ENCODE peak calls at places on chromosome 16, in nine cellular contexts. M, U, N, I, V, F, P, X and T are unnamed samples.
A peak's percentile ranks its signal among the peaks of the same experiment; 100 is the strongest.

GRCh38 chr16:85751665-85752501 is 987 bp upstream of the C16orf74 start:
- DNase-seq in P (no peak), V (no peak), M (no peak), F (no peak), U (peak; percentile 62), X (no peak), N (no peak), I (no peak), T (no peak)

GRCh38 chr16:17101646-17102045 is 369.1 kb downstream of the XYLT1 start:
- DNase-seq in X (no peak), M (no peak), N (no peak), P (no peak), V (no peak), U (peak; percentile 2), I (no peak), F (no peak), T (no peak)

GRCh38 chr16:23302045-23302956 is at the start of gene SCNN1B:
- DNase-seq in U (no peak), P (no peak), N (peak; percentile 13), V (no peak), M (peak; percentile 85), I (peak; percentile 88), X (no peak), F (no peak), T (no peak)

GRCh38 chr16:68235882-68236803 is at the start of gene ESRP2:
- DNase-seq in P (no peak), F (no peak), V (no peak), N (peak; percentile 96), U (no peak), I (peak; percentile 93), M (peak; percentile 95), X (no peak), T (no peak)

GRCh38 chr16:7218936-7219335 is 113.7 kb upstream of the RBFOX1 start:
- DNase-seq in N (no peak), P (no peak), V (no peak), M (no peak), F (no peak), I (no peak), X (no peak), U (no peak), T (no peak)

GRCh38 chr16:66128363-66128725 is 238.1 kb upstream of the CDH5 start:
- DNase-seq in M (no peak), X (no peak), N (no peak), U (no peak), I (no peak), V (no peak), P (no peak), F (no peak), T (no peak)

GRCh38 chr16:69382421-69382820 is 3.4 kb downstream of the TERF2 start:
- DNase-seq in U (no peak), X (no peak), N (no peak), M (no peak), P (no peak), V (no peak), I (no peak), F (no peak), T (no peak)

GRCh38 chr16:13070268-13070667 is 168.9 kb downstream of the SHISA9 start:
- DNase-seq in X (no peak), I (no peak), U (no peak), P (no peak), F (no peak), M (no peak), V (peak; percentile 95), N (peak; percentile 23), T (no peak)

GRCh38 chr16:86355538-86355937 is 154.8 kb upstream of the FOXF1 start:
- DNase-seq in U (peak; percentile 75), F (no peak), N (no peak), I (no peak), M (no peak), X (no peak), P (peak; percentile 72), V (no peak), T (no peak)

GRCh38 chr16:86618431-86619262 is 40.3 kb downstream of the FOXL1 start:
- DNase-seq in F (no peak), N (no peak), I (no peak), P (no peak), V (no peak), X (no peak), U (peak; percentile 35), M (no peak), T (no peak)

DNA sequence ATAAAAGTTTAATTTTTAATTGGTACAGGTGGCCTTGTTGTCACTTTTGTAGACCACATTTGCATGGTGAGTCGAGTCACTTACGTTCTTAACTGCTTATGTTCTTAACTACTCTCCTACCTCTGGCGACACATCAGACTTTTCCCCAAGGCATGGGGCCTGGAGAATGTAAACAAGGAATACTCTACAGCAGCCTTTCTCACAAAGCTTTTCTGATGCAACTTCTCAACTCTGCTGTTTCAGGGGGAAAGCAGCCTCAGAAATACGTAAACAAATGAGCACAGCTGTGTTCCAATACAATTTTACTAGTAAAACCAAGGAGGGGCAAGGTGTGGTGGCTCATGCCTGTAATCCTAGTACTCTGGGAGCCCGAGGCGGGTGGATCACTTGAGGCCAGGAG is 6.9 kb downstream of the KARS1 start:
- DNase-seq in N (no peak), V (no peak), U (no peak), I (no peak), P (no peak), X (no peak), F (no peak), M (no peak), T (no peak)
- H3K4me3 ChIP-seq in N (no peak overlapping the region), V (no peak overlapping the region), U (no peak overlapping the region), I (no peak overlapping the region), P (no peak overlapping the region), X (no peak overlapping the region), F (no peak overlapping the region), M (no peak overlapping the region), T (no peak overlapping the region)

DNA sequence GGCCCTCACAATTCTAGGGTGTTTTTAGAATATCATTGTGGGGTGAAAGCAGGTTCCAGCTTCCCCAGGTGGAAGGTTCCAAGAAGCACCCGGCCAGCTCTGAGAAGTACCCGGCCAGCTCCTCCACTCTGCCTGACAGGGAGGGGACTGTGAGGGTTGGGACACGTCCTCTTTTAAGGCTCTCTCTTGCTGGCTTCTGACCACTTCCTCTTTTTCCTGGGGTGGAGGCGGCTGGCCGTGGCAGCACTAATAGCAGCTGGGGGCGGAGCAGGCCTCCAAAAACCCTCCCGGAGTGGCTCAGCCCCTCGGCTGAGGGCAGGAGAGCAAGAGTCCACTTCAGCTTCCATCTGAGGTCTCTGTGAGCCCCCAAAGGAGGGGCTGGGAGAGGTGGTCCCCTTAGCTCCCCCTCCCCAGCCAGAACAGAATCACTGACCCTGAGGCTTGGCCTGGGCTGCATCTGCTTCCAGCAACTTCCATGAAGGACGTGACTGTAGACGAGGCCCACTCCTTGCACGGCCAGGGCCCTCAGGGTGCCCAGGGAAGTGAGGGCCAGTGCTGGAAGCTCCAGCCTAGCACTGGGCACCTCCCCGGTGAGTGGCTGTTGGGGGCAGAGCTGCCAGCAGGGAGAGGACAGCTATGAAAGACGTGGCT is 26.7 kb upstream of the PLCG2 start:
- DNase-seq in F (no peak), V (no peak), P (no peak), U (peak; percentile 18), X (peak; percentile 63), I (peak; percentile 93), M (peak; percentile 61), N (no peak), T (no peak)
- H3K4me3 ChIP-seq in F (no peak overlapping the region), V (no peak overlapping the region), P (no peak overlapping the region), U (no peak overlapping the region), X (no peak overlapping the region), I (no peak overlapping the region), M (no peak overlapping the region), N (no peak overlapping the region), T (no peak overlapping the region)

GRCh38 chr16:12027091-12027490 is 50.6 kb downstream of the SNX29 start:
- DNase-seq in F (no peak), X (no peak), U (no peak), M (no peak), I (no peak), V (no peak), N (no peak), P (no peak), T (no peak)
- H3K4me3 ChIP-seq in F (no peak overlapping the region), X (no peak overlapping the region), U (no peak overlapping the region), M (no peak overlapping the region), I (no peak overlapping the region), V (no peak overlapping the region), N (no peak overlapping the region), P (no peak overlapping the region), T (no peak overlapping the region)

GRCh38 chr16:29806096-29806579 is at the start of gene MAZ:
- DNase-seq in U (peak; percentile 93), N (no peak), X (no peak), F (no peak), V (no peak), P (peak; percentile 52), I (peak; percentile 92), M (no peak), T (no peak)
- H3K4me3 ChIP-seq in U (peak within 1 kb of the TSS; percentile 82), N (peak within 1 kb of the TSS; percentile 84), X (peak within 1 kb of the TSS; percentile 97), F (peak within 1 kb of the TSS; percentile 96), V (peak within 1 kb of the TSS; percentile 100), P (peak within 1 kb of the TSS; percentile 86), I (peak within 1 kb of the TSS; percentile 84), M (peak within 1 kb of the TSS; percentile 65), T (peak within 1 kb of the TSS; percentile 74)

GRCh38 chr16:53071748-53072301 is 17.0 kb downstream of the CHD9 start:
- DNase-seq in F (peak; percentile 29), I (no peak), U (peak; percentile 43), V (no peak), X (peak; percentile 88), P (no peak), N (no peak), M (peak; percentile 50), T (no peak)
- H3K4me3 ChIP-seq in F (no peak overlapping the region), I (no peak overlapping the region), U (no peak overlapping the region), V (no peak overlapping the region), X (peak overlapping the region; percentile 48), P (no peak overlapping the region), N (no peak overlapping the region), M (no peak overlapping the region), T (no peak overlapping the region)

DNA sequence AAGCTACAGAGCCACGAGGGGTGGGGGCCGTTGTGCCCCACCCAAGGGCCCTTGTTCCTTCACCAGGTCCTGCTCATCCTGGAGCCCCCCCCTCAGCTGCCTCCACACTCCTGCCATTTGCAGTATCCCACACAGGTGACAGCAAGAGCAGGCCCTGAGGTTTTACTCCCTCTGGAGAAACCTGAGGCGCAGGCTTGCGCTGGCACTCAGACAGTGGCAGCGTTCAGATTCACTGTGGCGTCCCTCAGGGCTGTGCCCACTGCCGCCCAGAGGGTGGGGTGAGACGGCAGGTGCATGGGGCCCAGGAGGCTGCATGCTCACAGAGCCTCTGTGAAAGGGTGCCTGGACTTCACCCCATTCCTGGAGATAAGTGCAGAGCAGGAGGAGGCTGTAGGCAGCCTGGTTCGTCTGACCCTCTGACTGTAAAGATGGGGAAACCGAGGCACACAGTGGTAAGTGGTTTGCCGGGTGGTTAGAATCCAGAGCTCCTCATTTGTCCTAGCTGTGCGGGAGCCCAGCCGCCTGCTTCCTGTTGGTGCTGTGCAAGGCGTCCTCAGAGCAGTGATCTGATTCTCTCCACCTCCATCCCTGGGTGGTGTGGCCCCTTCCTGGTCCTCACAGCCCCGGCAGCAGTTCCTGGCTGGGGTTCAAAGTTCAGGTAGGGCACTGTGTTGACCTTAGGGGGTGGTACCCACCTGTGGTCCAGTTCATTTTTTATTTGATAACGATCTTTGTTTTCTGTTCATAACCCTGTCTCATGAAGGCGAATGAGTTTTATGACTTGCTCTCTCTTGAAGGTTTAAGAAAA is 1.6 kb downstream of the SPIRE2 start:
- DNase-seq in P (no peak), X (no peak), M (peak; percentile 78), U (no peak), I (no peak), F (no peak), V (no peak), N (no peak), T (no peak)
- H3K4me3 ChIP-seq in P (no peak overlapping the region), X (no peak overlapping the region), M (no peak overlapping the region), U (no peak overlapping the region), I (no peak overlapping the region), F (no peak overlapping the region), V (no peak overlapping the region), N (no peak overlapping the region), T (no peak overlapping the region)